ENCODE peak calls at places on chromosomes 7 and 10, in six cellular contexts. D, C, S, I, F and K are unnamed samples.

GRCh38 chr10:7267142-7267541 is 143.7 kb downstream of the SFMBT2 start:
- DNase-seq in C (no peak), S (no peak), I (no peak), F (no peak), D (no peak), K (no peak)

GRCh38 chr10:29627201-29628105 is 7.3 kb downstream of the SVIL start:
- DNase-seq in F (no peak), S (no peak), D (no peak), C (no peak), I (no peak), K (no peak)

GRCh38 chr7:70506463-70506862 is 625.5 kb upstream of the GALNT17 start:
- DNase-seq in D (no peak), I (no peak), F (no peak), C (no peak), S (no peak), K (no peak)

GRCh38 chr10:34666008-34666700 is 148.9 kb downstream of the PARD3 start:
- DNase-seq in I (peak; percentile 54), S (peak; percentile 68), D (peak; percentile 47), C (peak; percentile 93), F (no peak), K (peak; percentile 53)

GRCh38 chr10:89207801-89208551 is 859 bp upstream of the CH25H start:
- DNase-seq in S (peak; percentile 58), C (no peak), F (no peak), I (peak; percentile 2), D (peak; percentile 33), K (peak; percentile 58)

GRCh38 chr7:2289621-2290020 is 24.6 kb downstream of the SNX8 start:
- DNase-seq in F (no peak), C (no peak), I (no peak), D (no peak), S (no peak), K (no peak)

GRCh38 chr7:26944486-26944885 is 80.1 kb upstream of the SKAP2 start:
- DNase-seq in C (no peak), F (no peak), S (no peak), D (no peak), I (no peak), K (no peak)

GRCh38 chr7:143379607-143380263 is 1.4 kb upstream of the ZYX start:
- DNase-seq in I (no peak), D (no peak), C (peak; percentile 46), S (no peak), F (no peak), K (no peak)

GRCh38 chr7:47666164-47666862 is 84.4 kb upstream of the TNS3 start:
- DNase-seq in I (peak; percentile 36), C (no peak), F (no peak), S (no peak), D (no peak), K (no peak)

GRCh38 chr10:28135258-28135657 is 136.4 kb upstream of the ODAD2 start:
- DNase-seq in D (no peak), S (no peak), I (no peak), F (no peak), C (no peak), K (no peak)